ENCODE peak calls at places on chromosomes 7 and 10, in eight cellular contexts. W is GM12878, E is IMR-90, F is hepatocyte, H is PC-9, U is fibroblast of lung, C is PC-3, Q is OCI-LY7. P is an unnamed sample. For H3K4me1, the result is how much of the 10 kb centered on the place peaks cover.

GRCh38 chr10:74227697-74228424 is 76.8 kb downstream of the ADK start:
- DNase-seq in C (peak), Q (peak), U (peak), W (peak), F (no peak), E (peak), H (peak), P (peak)

GRCh38 chr7:120060283-120060682 is 212.7 kb upstream of the KCND2 start:
- DNase-seq in Q (no peak), U (peak), C (no peak), W (no peak), E (peak), H (no peak), F (no peak), P (peak)

GRCh38 chr10:80292607-80293239 is 3.3 kb upstream of the MAT1A start:
- DNase-seq in H (no peak), U (no peak), Q (no peak), E (no peak), W (no peak), C (no peak), F (peak), P (no peak)

GRCh38 chr7:104453190-104453589 is 124.8 kb downstream of the LHFPL3 start:
- DNase-seq in W (no peak), E (no peak), F (no peak), U (no peak), C (no peak), Q (no peak), H (no peak), P (no peak)

GRCh38 chr7:128888756-128889095 is 21.8 kb downstream of the KCP start:
- DNase-seq in U (no peak), C (no peak), F (no peak), Q (no peak), E (no peak), W (no peak), H (no peak), P (peak)

GRCh38 chr7:138785587-138786437 is 12.0 kb upstream of the TMEM213 start:
- DNase-seq in F (no peak), C (peak), W (no peak), E (peak), U (peak), Q (no peak), H (peak), P (no peak)

GRCh38 chr10:103238506-103239252 is 7.0 kb upstream of the RPEL1 start:
- DNase-seq in E (peak), H (peak), C (peak), U (peak), W (no peak), F (peak), Q (no peak), P (peak)

GRCh38 chr10:128147669-128148068 is 21.4 kb upstream of the MKI67 start:
- DNase-seq in Q (no peak), C (peak), W (no peak), E (peak), H (no peak), F (no peak), U (peak), P (peak)

GRCh38 chr10:59997807-59998525 is 91.6 kb upstream of the CCDC6 start:
- DNase-seq in Q (no peak), E (no peak), C (no peak), F (no peak), H (no peak), U (no peak), W (no peak), P (peak)

GRCh38 chr10:90857635-90858488 is at the start of gene HTR7:
- DNase-seq in E (peak), Q (peak), U (peak), H (no peak), C (peak), F (peak), W (no peak), P (peak)

GRCh38 chr10:34710391-34710751 is 104.7 kb downstream of the PARD3 start:
- DNase-seq in W (no peak), C (peak), F (no peak), H (peak), Q (no peak), U (peak), E (peak), P (no peak)

GRCh38 chr7:143384148-143384547 is 3.0 kb downstream of the ZYX start:
- DNase-seq in U (peak), H (no peak), F (no peak), C (no peak), Q (no peak), E (peak), W (no peak), P (peak)

GRCh38 chr10:22606164-22606614 is 108.2 kb downstream of the PIP4K2A start:
- DNase-seq in C (peak), U (peak), Q (peak), H (no peak), W (peak), E (peak), F (no peak), P (no peak)

GRCh38 chr10:73837072-73837471 is 25.7 kb upstream of the NDST2 start:
- DNase-seq in W (no peak), Q (no peak), U (peak), H (no peak), E (peak), F (no peak), C (peak), P (peak)

GRCh38 chr10:123068098-123068853 is 59.5 kb downstream of the ACADSB start:
- DNase-seq in W (no peak), Q (no peak), H (no peak), F (no peak), U (no peak), E (no peak), C (no peak), P (no peak)

GRCh38 chr7:23418046-23418445 is 52.2 kb downstream of the IGF2BP3 start:
- DNase-seq in Q (no peak), U (peak), E (peak), H (peak), F (no peak), W (no peak), C (peak), P (peak)

GRCh38 chr7:38748056-38748610 is 117.0 kb upstream of the AMPH start:
- DNase-seq in W (no peak), E (peak), F (no peak), Q (no peak), C (peak), H (no peak), U (peak), P (no peak)

GRCh38 chr10:93813507-93814465 is 56.0 kb downstream of the LGI1 start:
- DNase-seq in C (peak), F (peak), W (no peak), U (peak), E (peak), Q (peak), H (peak), P (no peak)

GRCh38 chr7:64602518-64602917 is 39.6 kb upstream of the ZNF680 start:
- DNase-seq in U (peak), F (no peak), C (no peak), E (peak), H (no peak), W (no peak), Q (no peak), P (no peak)

GRCh38 chr7:125409921-125410320 is 480.3 kb upstream of the POT1 start:
- DNase-seq in U (no peak), H (no peak), E (no peak), F (no peak), Q (no peak), C (no peak), W (no peak), P (no peak)

GRCh38 chr10:47034511-47035051 is 123.4 kb downstream of the PTPN20 start:
- DNase-seq in Q (no peak), W (no peak), H (no peak), U (no peak), E (no peak), F (no peak), C (no peak), P (peak)

GRCh38 chr10:11647676-11648075 is 36.2 kb upstream of the USP6NL start:
- DNase-seq in Q (no peak), W (no peak), F (no peak), C (no peak), H (no peak), E (no peak), U (no peak), P (no peak)
- H2AFZ ChIP-seq in Q (peak), W (no peak), F (no peak), C (no peak), H (no peak), E (no peak), U (no peak), P (no peak)

DNA sequence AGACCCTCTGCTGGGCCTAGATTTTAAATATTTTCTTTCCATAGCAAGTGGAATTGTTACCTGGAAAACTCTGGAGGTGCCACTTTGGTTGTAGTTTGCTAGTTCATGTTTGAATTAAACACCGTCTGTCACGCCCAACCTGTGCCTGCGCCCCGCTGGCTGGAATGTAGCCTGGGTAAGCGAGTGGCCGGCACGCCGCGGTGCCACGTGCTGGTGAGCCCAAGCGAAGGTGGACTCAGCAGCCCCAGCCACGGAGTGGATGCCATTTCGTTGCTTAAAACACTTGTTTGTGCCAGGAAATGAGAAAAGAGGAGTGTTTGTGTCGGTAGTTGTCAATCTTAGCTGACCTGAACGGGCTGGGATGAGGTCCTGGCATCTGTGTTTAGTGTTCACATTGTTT is 2.7 kb downstream of the GET4 start:
- DNase-seq in U (no peak), F (no peak), H (no peak), Q (no peak), W (no peak), C (peak), E (no peak), P (no peak)
- H3K4me1 ChIP-seq in U (under half), F (under half), H (under half), Q (under half), W (under half), C (under half), E (under half), P (under half)

GRCh38 chr7:42991913-42992576 is 59.9 kb downstream of the MRPL32 start:
- DNase-seq in F (no peak), U (no peak), Q (peak), C (no peak), H (no peak), W (no peak), E (no peak), P (no peak)
- TF ChIP-seq CTCF in F (no peak), U (no peak), Q (no peak), C (no peak), H (no peak), W (no peak), E (no peak), P (no peak)

DNA sequence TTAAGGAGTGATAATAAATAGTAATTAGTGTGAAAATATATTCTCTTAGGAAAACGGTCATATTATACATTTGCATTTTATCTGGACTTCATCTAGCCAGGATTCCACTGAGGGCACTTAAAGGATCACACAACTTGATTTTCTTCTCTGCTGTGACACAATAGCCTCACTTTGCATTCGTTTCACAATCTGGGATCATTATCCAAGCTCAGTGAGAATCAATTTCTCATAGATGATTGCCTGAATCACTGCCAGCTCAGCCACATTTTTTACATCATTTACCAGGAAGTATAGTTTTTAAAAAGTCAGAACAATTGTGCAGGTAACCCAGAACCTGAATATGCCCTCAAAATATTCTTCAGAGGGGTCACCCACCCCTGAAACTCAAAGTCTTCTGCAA is 68.9 kb downstream of the PTPRZ1 start:
- DNase-seq in E (no peak), H (no peak), W (no peak), Q (no peak), F (no peak), C (no peak), U (no peak), P (no peak)
- H2AFZ ChIP-seq in E (no peak), H (peak), W (no peak), Q (no peak), F (no peak), C (no peak), U (no peak), P (no peak)

DNA sequence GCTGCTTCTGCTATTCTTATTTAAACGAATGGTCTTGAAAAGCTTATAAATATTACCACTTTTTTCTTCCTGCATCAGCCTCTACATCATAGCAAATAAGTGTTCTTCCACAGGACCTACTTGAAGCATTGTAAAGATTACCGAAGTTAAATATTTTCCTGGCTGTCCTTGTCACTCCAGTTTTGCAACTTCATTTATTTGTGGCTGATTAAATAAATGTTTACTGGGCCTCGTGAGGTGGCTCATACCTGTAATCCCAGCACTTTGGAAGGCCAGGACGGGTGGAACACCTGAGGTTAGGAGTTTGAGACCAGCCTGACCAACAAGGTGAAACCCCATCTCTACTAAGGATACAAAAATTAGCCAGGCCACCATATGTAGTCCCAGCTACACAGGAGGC is 64.5 kb upstream of the ITGA8 start:
- DNase-seq in Q (no peak), E (no peak), H (no peak), C (peak), U (no peak), F (peak), W (no peak), P (no peak)
- H3K4me1 ChIP-seq in Q (under half), E (under half), H (under half), C (under half), U (under half), F (under half), W (under half), P (under half)

GRCh38 chr10:109430844-109431243 is 492.5 kb downstream of the XPNPEP1 start:
- DNase-seq in W (no peak), Q (no peak), F (no peak), C (peak), H (no peak), U (peak), E (no peak), P (no peak)

GRCh38 chr10:109426987-109427386 is 496.3 kb downstream of the XPNPEP1 start:
- DNase-seq in C (no peak), E (no peak), U (no peak), W (no peak), F (no peak), Q (no peak), H (no peak), P (no peak)

GRCh38 chr10:109429956-109430760 is 493.2 kb downstream of the XPNPEP1 start:
- DNase-seq in F (no peak), C (peak), Q (no peak), W (no peak), U (peak), H (no peak), E (peak), P (no peak)

GRCh38 chr10:109428775-109429480 is 494.4 kb downstream of the XPNPEP1 start:
- DNase-seq in Q (no peak), C (no peak), F (no peak), E (no peak), U (peak), H (no peak), W (no peak), P (no peak)

DNA sequence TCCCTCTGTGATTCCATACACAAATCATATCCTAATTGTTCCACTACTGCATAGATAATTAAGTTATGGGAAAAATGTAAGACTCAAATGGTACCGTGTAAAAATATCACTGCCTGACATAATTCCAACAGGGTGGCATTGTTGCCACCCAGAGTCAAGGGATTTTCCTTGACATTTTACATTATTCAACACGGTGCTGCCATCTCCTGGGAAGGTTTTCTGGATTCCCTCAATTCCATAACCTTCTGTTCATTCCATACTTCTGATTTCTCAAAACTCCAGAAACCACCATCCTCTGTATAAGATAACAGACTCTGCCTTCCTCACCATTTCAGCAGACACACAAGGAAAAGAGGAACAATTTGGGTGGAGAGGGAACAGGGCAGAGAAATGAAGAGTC is 495.9 kb downstream of the XPNPEP1 start:
- DNase-seq in C (peak), H (no peak), Q (no peak), E (peak), W (no peak), F (peak), U (peak), P (no peak)
- TF ChIP-seq CTCF in C (peak), H (no peak), Q (no peak), E (peak), W (no peak), F (peak), U (peak), P (no peak)

GRCh38 chr7:123622660-123623386 is 21.2 kb downstream of the ASB15 start:
- DNase-seq in H (no peak), U (no peak), F (peak), Q (no peak), W (no peak), C (no peak), E (no peak), P (no peak)
- H2AFZ ChIP-seq in H (no peak), U (no peak), F (no peak), Q (no peak), W (no peak), C (no peak), E (no peak), P (no peak)

P was measured in osteoblast.